ENCODE peak calls at places on chromosomes 7 and 10, in six cellular contexts. A is Panc1, W is GM23338, M is upper lobe of left lung, J is GM12891, G is endothelial cell of umbilical vein. S is an unnamed sample.

GRCh38 chr10:2980791-2981360 is 86.5 kb upstream of the PFKP start:
- DNase-seq in W (no peak), A (no peak), G (no peak), M (no peak), J (no peak), S (no peak)

GRCh38 chr10:124997791-124998623 is 56.1 kb downstream of the ZRANB1 start:
- DNase-seq in J (peak), M (peak), W (no peak), A (no peak), G (no peak), S (no peak)

GRCh38 chr10:117678106-117678505 is 135.6 kb downstream of the EMX2 start:
- DNase-seq in M (no peak), W (no peak), G (no peak), J (no peak), A (no peak), S (no peak)

GRCh38 chr10:6621536-6621935 is 41.5 kb upstream of the PRKCQ start:
- DNase-seq in M (no peak), G (no peak), W (no peak), A (no peak), J (no peak), S (no peak)

GRCh38 chr7:107539824-107540223 is 23.9 kb downstream of the COG5 start:
- DNase-seq in M (no peak), J (no peak), W (no peak), A (no peak), G (peak), S (no peak)

GRCh38 chr10:92755725-92756124 is 66.0 kb downstream of the HHEX start:
- DNase-seq in G (peak), M (no peak), A (no peak), J (no peak), W (no peak), S (no peak)

GRCh38 chr10:11881477-11882417 is 58.6 kb downstream of the PROSER2 start:
- DNase-seq in M (no peak), J (no peak), W (peak), A (peak), G (no peak), S (no peak)

GRCh38 chr7:2197436-2198155 is 35.1 kb downstream of the MAD1L1 start:
- DNase-seq in W (no peak), A (no peak), J (no peak), M (peak), G (no peak), S (no peak)

GRCh38 chr10:75032813-75033212 is 78.6 kb upstream of the SAMD8 start:
- DNase-seq in G (no peak), J (no peak), W (no peak), M (no peak), A (no peak), S (no peak)

GRCh38 chr10:127619550-127619949 is 70.4 kb downstream of the NPS start:
- DNase-seq in W (no peak), J (no peak), M (no peak), G (no peak), A (no peak), S (no peak)

GRCh38 chr10:132408367-132408781 is 11.4 kb downstream of the PWWP2B start:
- DNase-seq in G (no peak), M (peak), A (no peak), W (peak), J (no peak), S (no peak)

GRCh38 chr10:11311027-11311426 is 293.4 kb downstream of the CELF2 start:
- DNase-seq in W (no peak), A (no peak), J (no peak), M (no peak), G (no peak), S (no peak)

GRCh38 chr10:70699659-70700174 is 27.4 kb downstream of the ADAMTS14 start:
- DNase-seq in G (no peak), J (no peak), W (peak), A (no peak), M (no peak), S (no peak)

GRCh38 chr10:77348711-77349110 is 288.9 kb downstream of the KCNMA1 start:
- DNase-seq in J (no peak), M (no peak), A (no peak), G (no peak), W (no peak), S (no peak)

GRCh38 chr7:77442631-77443420 is 26.7 kb upstream of the GSAP start:
- DNase-seq in A (no peak), J (no peak), G (peak), M (no peak), W (no peak), S (no peak)

GRCh38 chr7:98785929-98786571 is 83.8 kb downstream of the TMEM130 start:
- DNase-seq in G (no peak), W (no peak), M (no peak), J (no peak), A (no peak), S (no peak)

GRCh38 chr10:72416661-72417060 is 61.9 kb upstream of the DNAJB12 start:
- DNase-seq in W (no peak), A (no peak), G (no peak), M (no peak), J (no peak), S (no peak)

GRCh38 chr10:47078393-47079163 is 167.3 kb downstream of the PTPN20 start:
- DNase-seq in A (no peak), G (no peak), M (no peak), J (no peak), W (no peak), S (no peak)

GRCh38 chr10:5968037-5968680 is 9.2 kb downstream of the IL15RA start:
- DNase-seq in M (no peak), J (no peak), A (no peak), W (no peak), G (no peak), S (no peak)

GRCh38 chr7:47671358-47671757 is 89.4 kb upstream of the TNS3 start:
- DNase-seq in A (no peak), J (no peak), G (no peak), M (no peak), W (no peak), S (no peak)

GRCh38 chr7:14999331-14999730 is 96.8 kb upstream of the DGKB start:
- DNase-seq in M (no peak), G (no peak), W (no peak), J (no peak), A (no peak), S (no peak)

GRCh38 chr10:5888843-5889623 is 660 bp downstream of the ANKRD16 start:
- DNase-seq in A (no peak), M (peak), W (peak), G (peak), J (peak), S (no peak)

GRCh38 chr10:59808896-59809643 is 55.8 kb upstream of the MRLN start:
- DNase-seq in J (peak), W (peak), G (peak), A (peak), M (no peak), S (no peak)

GRCh38 chr7:101018271-101019167 is 1.4 kb upstream of the MUC17 start:
- DNase-seq in J (peak), W (peak), G (no peak), M (no peak), A (no peak), S (no peak)

GRCh38 chr10:84901885-84902284 is 573.5 kb downstream of the CCSER2 start:
- DNase-seq in J (no peak), G (no peak), W (no peak), A (no peak), M (no peak), S (no peak)

GRCh38 chr10:88975377-88975720 is 15.2 kb upstream of the FAS start:
- DNase-seq in A (no peak), J (no peak), W (no peak), M (no peak), G (no peak), S (no peak)

GRCh38 chr7:54960517-54960916 is 58.3 kb upstream of the EGFR start:
- DNase-seq in G (peak), M (no peak), W (no peak), A (no peak), J (no peak), S (no peak)

GRCh38 chr7:127782550-127783266 is 130.7 kb downstream of the SND1 start:
- DNase-seq in J (no peak), M (no peak), A (no peak), G (no peak), W (no peak), S (no peak)

GRCh38 chr7:98211221-98211675 is at the start of gene BHLHA15:
- DNase-seq in W (peak), G (no peak), J (no peak), A (no peak), M (peak), S (no peak)

GRCh38 chr7:77327067-77327931 is 88.8 kb downstream of the GSAP start:
- DNase-seq in A (no peak), M (no peak), W (no peak), J (no peak), G (peak), S (no peak)

GRCh38 chr7:77797734-77798393 is 370 bp downstream of the TMEM60 start:
- DNase-seq in W (no peak), M (peak), A (no peak), G (no peak), J (no peak), S (no peak)

GRCh38 chr10:16866861-16867260 is 49.6 kb upstream of the RSU1 start:
- DNase-seq in W (no peak), M (no peak), A (no peak), J (no peak), G (no peak), S (no peak)

GRCh38 chr10:16870331-16870730 is 53.1 kb upstream of the RSU1 start:
- DNase-seq in W (no peak), M (no peak), G (no peak), A (no peak), J (no peak), S (no peak)

GRCh38 chr10:16863766-16864165 is 46.5 kb upstream of the RSU1 start:
- DNase-seq in W (no peak), A (no peak), G (no peak), M (no peak), J (no peak), S (no peak)

GRCh38 chr10:16867990-16868389 is 50.8 kb upstream of the RSU1 start:
- DNase-seq in J (no peak), M (no peak), W (peak), A (no peak), G (no peak), S (no peak)

GRCh38 chr10:16867556-16867955 is 50.3 kb upstream of the RSU1 start:
- DNase-seq in A (no peak), J (no peak), G (peak), M (no peak), W (peak), S (no peak)
- TF ChIP-seq POLR2AphosphoS5 in A (no peak), J (no peak), G (no peak), M (no peak), W (no peak), S (no peak)

DNA sequence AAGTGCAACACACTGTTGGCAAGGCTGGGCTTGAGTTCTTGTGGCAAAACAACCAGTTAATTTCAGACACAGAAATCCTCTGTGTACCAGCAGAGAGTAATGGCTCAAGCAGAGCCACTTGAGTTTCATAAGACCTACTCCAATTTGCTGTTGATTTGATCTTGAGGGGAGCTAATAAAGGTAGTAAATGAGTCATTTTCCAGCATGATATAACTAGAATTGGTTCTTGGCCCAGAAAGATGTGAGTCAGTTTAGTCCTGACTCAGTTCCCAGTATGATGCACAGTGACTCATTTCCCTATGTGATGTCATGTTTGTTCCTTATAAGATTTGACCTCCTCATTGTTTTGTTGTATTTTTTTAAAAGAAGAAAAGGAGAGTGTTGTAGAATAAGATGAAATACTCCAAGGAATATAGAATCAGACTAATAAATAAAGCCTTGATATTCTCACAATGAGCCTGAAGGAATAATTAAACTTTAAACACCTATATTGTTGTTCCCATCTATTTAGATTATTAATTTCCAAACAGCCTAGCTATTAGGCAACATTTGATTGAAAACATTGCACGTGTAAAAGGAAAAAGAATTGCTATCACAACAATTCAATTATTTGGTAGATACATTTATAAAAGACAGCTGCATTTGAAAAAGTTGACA is 186.2 kb downstream of the REEP3 start:
- DNase-seq in J (peak), A (peak), W (no peak), G (peak), M (no peak), S (no peak)
- TF ChIP-seq POLR2AphosphoS5 in J (no peak), A (peak), W (no peak), G (peak), M (peak), S (no peak)

DNA sequence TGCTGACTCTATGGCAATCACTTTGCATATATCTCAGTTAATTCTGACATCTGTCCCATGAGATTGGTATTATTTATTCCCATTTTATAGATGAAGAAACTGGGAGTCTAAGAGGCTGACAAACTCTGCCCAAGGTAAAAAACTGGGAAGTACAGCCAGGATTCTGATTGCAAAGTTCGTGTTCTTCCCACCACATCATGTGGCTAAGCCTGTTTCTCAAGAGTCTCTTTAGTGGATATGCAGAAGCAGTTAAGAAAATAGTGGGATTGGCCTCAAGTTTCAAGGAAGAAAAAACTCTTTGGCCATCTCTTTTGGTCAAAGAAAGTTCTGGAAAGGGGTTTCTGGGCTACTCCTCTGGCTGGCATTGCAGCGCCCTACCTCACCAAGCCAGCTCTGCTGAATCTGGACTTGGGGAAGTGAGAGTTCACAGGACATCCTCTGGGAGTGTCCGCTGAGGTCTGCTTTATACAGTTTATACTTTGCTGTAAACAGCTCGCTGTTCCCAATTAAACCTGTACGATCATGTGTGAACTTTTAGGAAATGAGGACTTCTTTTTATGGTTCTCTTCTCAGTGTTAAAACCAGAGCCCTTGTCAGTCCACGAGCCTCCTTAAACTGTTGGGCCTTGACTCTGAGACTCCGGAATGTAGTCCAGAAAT is 12.2 kb upstream of the BMPR1A start:
- DNase-seq in G (no peak), A (no peak), J (no peak), W (no peak), M (no peak), S (no peak)
- TF ChIP-seq POLR2AphosphoS5 in G (no peak), A (no peak), J (no peak), W (no peak), M (no peak), S (no peak)

GRCh38 chr10:57142925-57143576 is 782.0 kb upstream of the ZWINT start:
- DNase-seq in W (peak), J (no peak), A (no peak), G (no peak), M (no peak), S (no peak)
- TF ChIP-seq POLR2AphosphoS5 in W (peak), J (no peak), A (no peak), G (no peak), M (no peak), S (no peak)

GRCh38 chr10:18514537-18514936 is 136.8 kb downstream of the NSUN6 start:
- DNase-seq in W (no peak), J (no peak), A (no peak), G (no peak), M (no peak), S (no peak)
- TF ChIP-seq POLR2AphosphoS5 in W (no peak), J (no peak), A (no peak), G (no peak), M (no peak), S (no peak)

GRCh38 chr7:46554688-46555422 is 633.8 kb upstream of the IGFBP3 start:
- DNase-seq in G (no peak), M (no peak), A (no peak), J (no peak), W (no peak), S (no peak)

GRCh38 chr7:46558482-46559193 is 637.6 kb upstream of the IGFBP3 start:
- DNase-seq in G (no peak), M (no peak), W (no peak), J (no peak), A (no peak), S (no peak)

GRCh38 chr7:46551603-46552002 is 630.5 kb upstream of the IGFBP3 start:
- DNase-seq in W (no peak), M (no peak), A (no peak), J (no peak), G (no peak), S (no peak)

GRCh38 chr7:46559194-46559576 is 638.1 kb upstream of the IGFBP3 start:
- DNase-seq in W (no peak), G (no peak), J (no peak), M (no peak), A (no peak), S (no peak)

DNA sequence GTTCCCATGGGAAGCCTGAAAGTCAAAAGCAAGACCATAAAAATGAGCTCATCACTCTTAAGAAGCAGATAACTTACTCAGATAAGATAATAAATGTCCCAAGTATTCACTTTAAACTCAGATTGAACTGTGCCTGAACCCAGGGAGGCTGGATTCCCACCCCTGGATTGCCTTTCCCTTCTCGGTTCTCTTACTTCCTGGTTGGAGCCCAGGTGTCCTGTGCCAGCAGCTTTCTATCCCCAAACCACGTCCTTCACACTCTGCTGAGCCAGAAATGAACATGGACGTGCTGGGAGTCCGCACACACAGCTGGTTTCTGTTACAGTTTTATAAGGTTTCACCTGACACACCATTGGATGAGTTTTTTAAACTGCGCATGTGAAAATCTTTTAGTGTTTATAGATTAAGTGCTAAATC is 636.2 kb upstream of the IGFBP3 start:
- DNase-seq in J (no peak), W (no peak), A (no peak), M (no peak), G (no peak), S (no peak)
- TF ChIP-seq POLR2AphosphoS5 in J (no peak), W (no peak), A (no peak), M (no peak), G (no peak), S (no peak)

GRCh38 chr10:112362833-112363232 is 11.1 kb upstream of the ACSL5 start:
- DNase-seq in J (no peak), W (no peak), A (no peak), M (no peak), G (peak), S (no peak)

GRCh38 chr10:112359606-112360307 is 14.2 kb upstream of the ACSL5 start:
- DNase-seq in W (no peak), M (no peak), J (no peak), A (no peak), G (no peak), S (no peak)

GRCh38 chr10:112360308-112361270 is 13.3 kb upstream of the ACSL5 start:
- DNase-seq in J (no peak), W (peak), G (peak), M (no peak), A (no peak), S (no peak)

GRCh38 chr10:112363696-112364688 is 9.9 kb upstream of the ACSL5 start:
- DNase-seq in W (no peak), J (no peak), M (peak), G (no peak), A (no peak), S (no peak)

GRCh38 chr10:112361951-112362770 is 11.8 kb upstream of the ACSL5 start:
- DNase-seq in A (no peak), M (no peak), G (peak), J (no peak), W (peak), S (no peak)
- TF ChIP-seq POLR2AphosphoS5 in A (no peak), M (peak), G (peak), J (no peak), W (no peak), S (no peak)

S was measured in SK-N-MC.